ENCODE peak calls at places on chromosome 12, in seven cellular contexts. H is NB4; A is AG10803; O is astrocyte of the spinal cord; J is CD8-positive, alpha-beta T cell; V is cardiac fibroblast; M is sigmoid colon. G is an unnamed sample.

GRCh38 chr12:94134226-94134795 is 14.1 kb upstream of the PLXNC1 start:
- DNase-seq in H (peak), A (peak), O (peak), J (peak), V (peak), M (no peak), G (no peak)

GRCh38 chr12:130115646-130116045 is 46.6 kb upstream of the FZD10 start:
- DNase-seq in H (no peak), A (no peak), O (no peak), J (no peak), V (no peak), M (no peak), G (no peak)

GRCh38 chr12:14314801-14315200 is 50.7 kb upstream of the ATF7IP start:
- DNase-seq in H (peak), A (no peak), O (no peak), J (no peak), V (no peak), M (no peak), G (no peak)

GRCh38 chr12:19752712-19753111 is 313.4 kb downstream of the AEBP2 start:
- DNase-seq in H (no peak), A (no peak), O (no peak), J (no peak), V (peak), M (no peak), G (no peak)

GRCh38 chr12:51419473-51420228 is 5.0 kb upstream of the SLC4A8 start:
- DNase-seq in H (no peak), A (no peak), O (no peak), J (no peak), V (no peak), M (no peak), G (no peak)

GRCh38 chr12:52050771-52051541 is at the start of gene NR4A1:
- DNase-seq in H (peak), A (peak), O (peak), J (peak), V (peak), M (peak), G (peak)

GRCh38 chr12:52440821-52441319 is 6.7 kb upstream of the KRT75 start:
- DNase-seq in H (no peak), A (peak), O (peak), J (no peak), V (peak), M (no peak), G (no peak)

GRCh38 chr12:12791756-12792346 is 6.4 kb downstream of the APOLD1 start:
- DNase-seq in H (no peak), A (peak), O (peak), J (no peak), V (no peak), M (peak), G (peak)

GRCh38 chr12:3453947-3454675 is 36.9 kb upstream of the PRMT8 start:
- DNase-seq in H (no peak), A (peak), O (peak), J (no peak), V (peak), M (no peak), G (no peak)

GRCh38 chr12:47889040-47889439 is 15.8 kb downstream of the VDR start:
- DNase-seq in H (peak), A (no peak), O (no peak), J (no peak), V (no peak), M (no peak), G (peak)

GRCh38 chr12:26119391-26119981 is 5.4 kb downstream of the BHLHE41 start:
- DNase-seq in H (peak), A (peak), O (peak), J (no peak), V (peak), M (no peak), G (no peak)

GRCh38 chr12:116687888-116688287 is 50.0 kb downstream of the SPRING1 start:
- DNase-seq in H (peak), A (no peak), O (no peak), J (no peak), V (peak), M (no peak), G (peak)

GRCh38 chr12:108337235-108338223 is 1.6 kb downstream of the CMKLR1 start:
- DNase-seq in H (peak), A (peak), O (peak), J (no peak), V (peak), M (no peak), G (no peak)

GRCh38 chr12:124769881-124770512 is 93.7 kb downstream of the SCARB1 start:
- DNase-seq in H (no peak), A (no peak), O (no peak), J (no peak), V (no peak), M (no peak), G (no peak)

GRCh38 chr12:22082190-22082701 is 36.2 kb downstream of the CMAS start:
- DNase-seq in H (no peak), A (no peak), O (no peak), J (no peak), V (no peak), M (no peak), G (no peak)

GRCh38 chr12:52980773-52981423 is 25.4 kb upstream of the EIF4B start:
- DNase-seq in H (peak), A (peak), O (peak), J (peak), V (peak), M (peak), G (peak)

GRCh38 chr12:65355461-65355860 is 77.0 kb downstream of the MSRB3 start:
- DNase-seq in H (no peak), A (peak), O (peak), J (no peak), V (peak), M (no peak), G (no peak)

GRCh38 chr12:20183563-20183962 is 184.8 kb upstream of the PDE3A start:
- DNase-seq in H (no peak), A (no peak), O (peak), J (no peak), V (peak), M (no peak), G (no peak)

DNA sequence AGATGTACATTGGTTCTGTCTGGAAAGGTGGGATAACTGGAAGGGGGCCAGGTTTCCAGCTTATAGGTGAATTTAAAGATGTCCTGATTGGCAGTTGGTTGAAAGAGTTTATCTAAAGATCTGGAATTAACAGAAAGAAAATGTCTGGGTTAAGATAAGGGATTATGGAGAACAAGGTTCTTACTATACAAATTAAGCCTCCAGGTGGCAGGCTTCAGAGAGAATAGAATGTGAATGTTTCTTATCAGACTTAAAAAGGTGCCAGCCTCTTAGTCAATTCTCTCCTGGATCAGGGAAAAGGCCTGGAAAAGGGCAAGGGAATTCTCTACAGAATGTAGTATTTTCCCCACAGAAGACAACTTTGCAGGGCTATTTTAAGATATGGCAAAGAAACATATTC is 53.1 kb downstream of the CNTN1 start:
- DNase-seq in H (no peak), A (no peak), O (no peak), J (no peak), V (no peak), M (no peak), G (no peak)
- TF ChIP-seq CTCF in H (no peak), A (no peak), O (no peak), J (no peak), V (no peak), M (no peak), G (no peak)

GRCh38 chr12:7189398-7190267 is at the start of gene PEX5:
- DNase-seq in H (peak), A (peak), O (peak), J (peak), V (peak), M (peak), G (peak)
- H3K4me3 ChIP-seq in H (peak), A (peak), O (peak), J (peak), V (peak), M (peak), G (peak)

DNA sequence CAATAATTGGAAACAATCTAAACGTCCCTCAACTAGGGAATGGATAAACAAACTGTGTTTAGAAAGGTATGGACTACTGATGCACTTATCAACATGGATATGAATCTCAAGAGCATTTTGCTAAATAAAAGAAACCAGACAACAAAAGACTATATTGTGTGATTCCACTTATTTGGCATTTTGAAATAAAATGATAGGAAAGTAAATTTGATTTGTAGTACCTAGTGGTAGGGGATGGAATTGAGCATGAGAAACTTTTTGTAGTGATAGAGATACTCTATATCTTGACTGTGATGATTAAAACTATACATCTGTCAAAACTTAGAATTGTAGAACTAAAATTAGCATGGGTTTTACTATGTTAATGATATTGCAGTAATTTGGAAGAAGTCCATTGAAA is 87.1 kb downstream of the ARID2 start:
- DNase-seq in H (no peak), A (no peak), O (no peak), J (no peak), V (no peak), M (no peak), G (no peak)
- TF ChIP-seq CTCF in H (no peak), A (no peak), O (no peak), J (no peak), V (peak), M (no peak), G (no peak)

DNA sequence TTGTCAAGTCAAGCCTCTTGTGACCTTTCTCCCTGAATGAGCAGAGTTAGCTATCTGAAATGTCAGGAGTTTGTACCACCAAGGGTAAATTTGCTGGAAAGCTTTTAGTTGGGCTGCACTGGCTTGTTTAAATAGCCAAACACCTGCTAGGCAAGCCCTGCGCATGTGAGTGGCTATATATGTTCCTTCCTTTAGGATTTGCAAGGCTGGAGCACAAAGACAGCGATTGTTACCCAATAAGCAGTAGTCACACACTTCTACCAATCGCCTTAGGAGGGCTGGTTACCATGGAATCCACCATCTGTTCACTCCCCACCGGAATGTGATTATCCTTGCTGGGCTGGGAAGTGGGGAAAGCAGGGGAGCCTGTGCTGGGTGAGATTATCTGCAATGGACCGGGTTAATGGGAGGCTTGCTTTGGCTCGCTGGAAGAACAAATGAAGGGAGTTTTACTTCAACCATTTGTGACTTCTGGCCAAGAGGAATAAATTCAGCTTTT is 102.5 kb downstream of the FGD4 start:
- DNase-seq in H (peak), A (peak), O (peak), J (no peak), V (peak), M (no peak), G (no peak)
- H3K4me3 ChIP-seq in H (peak), A (peak), O (peak), J (no peak), V (no peak), M (peak), G (no peak)

DNA sequence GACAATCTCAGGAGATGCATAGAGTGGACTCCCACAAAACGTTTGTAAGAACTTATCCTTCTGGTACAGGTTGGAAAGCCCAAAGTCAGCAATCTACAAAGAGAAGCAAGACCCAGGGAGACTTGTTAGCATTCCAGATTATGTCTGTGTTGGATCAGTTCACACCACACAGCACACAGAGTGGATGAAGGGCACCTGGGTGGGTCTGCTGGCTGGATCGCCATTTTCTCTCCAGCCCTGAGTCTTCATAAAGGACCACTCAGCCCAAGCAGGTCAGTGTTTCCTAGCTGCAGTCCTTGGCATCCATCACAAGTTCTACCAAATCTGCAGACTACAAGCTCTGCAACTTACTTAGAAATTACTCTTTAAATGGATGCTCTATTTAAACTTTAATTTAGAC is 66.0 kb downstream of the NUAK1 start:
- DNase-seq in H (no peak), A (no peak), O (no peak), J (no peak), V (no peak), M (no peak), G (no peak)
- TF ChIP-seq CTCF in H (no peak), A (no peak), O (no peak), J (no peak), V (no peak), M (no peak), G (no peak)

GRCh38 chr12:96189781-96190180 is 4.4 kb upstream of the ELK3 start:
- DNase-seq in H (no peak), A (no peak), O (no peak), J (no peak), V (no peak), M (no peak), G (no peak)

GRCh38 chr12:96193725-96194571 is at the start of gene ELK3:
- DNase-seq in H (peak), A (peak), O (peak), J (peak), V (peak), M (peak), G (peak)

GRCh38 chr12:96187675-96188355 is 6.4 kb upstream of the ELK3 start:
- DNase-seq in H (no peak), A (no peak), O (no peak), J (no peak), V (no peak), M (no peak), G (no peak)

GRCh38 chr12:96192926-96193573 is 1.1 kb upstream of the ELK3 start:
- DNase-seq in H (no peak), A (no peak), O (no peak), J (no peak), V (no peak), M (no peak), G (no peak)

GRCh38 chr12:96190403-96191170 is 3.6 kb upstream of the ELK3 start:
- DNase-seq in H (no peak), A (peak), O (no peak), J (no peak), V (peak), M (no peak), G (no peak)
- H3K4me3 ChIP-seq in H (no peak), A (no peak), O (no peak), J (no peak), V (no peak), M (no peak), G (no peak)

GRCh38 chr12:127560041-127560478 is 706.9 kb upstream of the TMEM132C start:
- DNase-seq in H (no peak), A (no peak), O (no peak), J (no peak), V (no peak), M (no peak), G (no peak)

GRCh38 chr12:127558363-127558762 is 708.6 kb upstream of the TMEM132C start:
- DNase-seq in H (no peak), A (no peak), O (peak), J (no peak), V (no peak), M (no peak), G (no peak)

GRCh38 chr12:127556487-127556886 is 710.5 kb upstream of the TMEM132C start:
- DNase-seq in H (peak), A (no peak), O (no peak), J (no peak), V (no peak), M (no peak), G (no peak)

GRCh38 chr12:127562781-127563180 is 704.2 kb upstream of the TMEM132C start:
- DNase-seq in H (peak), A (no peak), O (no peak), J (no peak), V (no peak), M (no peak), G (no peak)

GRCh38 chr12:127559349-127560040 is 707.5 kb upstream of the TMEM132C start:
- DNase-seq in H (peak), A (peak), O (peak), J (no peak), V (peak), M (no peak), G (no peak)
- TF ChIP-seq CTCF in H (peak), A (peak), O (peak), J (no peak), V (peak), M (no peak), G (no peak)

GRCh38 chr12:27333311-27334009 is 824 bp downstream of the BMAL2 start:
- DNase-seq in H (peak), A (no peak), O (no peak), J (peak), V (peak), M (peak), G (no peak)
- H3K4me3 ChIP-seq in H (peak), A (peak), O (peak), J (peak), V (peak), M (peak), G (peak)

GRCh38 chr12:31815096-31815495 is 86.3 kb upstream of the AMN1 start:
- DNase-seq in H (no peak), A (no peak), O (no peak), J (no peak), V (no peak), M (no peak), G (no peak)

GRCh38 chr12:31817120-31817519 is 88.3 kb upstream of the AMN1 start:
- DNase-seq in H (no peak), A (no peak), O (no peak), J (no peak), V (no peak), M (no peak), G (no peak)

GRCh38 chr12:31807773-31808097 is 78.9 kb upstream of the AMN1 start:
- DNase-seq in H (no peak), A (no peak), O (no peak), J (no peak), V (no peak), M (no peak), G (no peak)

GRCh38 chr12:31818623-31819268 is 89.9 kb upstream of the AMN1 start:
- DNase-seq in H (no peak), A (no peak), O (no peak), J (no peak), V (no peak), M (no peak), G (no peak)

DNA sequence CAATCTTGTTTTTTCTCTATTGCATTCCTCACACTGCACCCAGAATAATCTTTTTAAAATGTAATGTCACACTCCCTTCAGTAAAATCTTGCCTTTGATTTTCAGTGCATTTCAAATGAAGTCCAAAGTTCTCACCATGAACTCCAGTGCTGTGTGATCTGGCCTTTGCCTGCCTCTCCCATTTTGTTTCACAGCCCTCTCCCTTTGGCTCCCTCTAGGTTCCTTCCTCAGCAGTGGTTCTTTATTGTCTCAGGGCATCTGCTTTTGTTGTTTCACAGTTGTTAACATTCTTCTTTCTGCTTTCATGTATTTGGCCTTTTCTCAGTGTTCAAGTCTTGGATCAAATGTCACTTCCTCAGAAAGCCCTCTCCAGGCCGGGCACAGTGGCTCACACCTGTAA is 84.5 kb upstream of the AMN1 start:
- DNase-seq in H (peak), A (no peak), O (no peak), J (no peak), V (peak), M (no peak), G (no peak)
- TF ChIP-seq CTCF in H (no peak), A (peak), O (no peak), J (no peak), V (peak), M (no peak), G (no peak)

DNA sequence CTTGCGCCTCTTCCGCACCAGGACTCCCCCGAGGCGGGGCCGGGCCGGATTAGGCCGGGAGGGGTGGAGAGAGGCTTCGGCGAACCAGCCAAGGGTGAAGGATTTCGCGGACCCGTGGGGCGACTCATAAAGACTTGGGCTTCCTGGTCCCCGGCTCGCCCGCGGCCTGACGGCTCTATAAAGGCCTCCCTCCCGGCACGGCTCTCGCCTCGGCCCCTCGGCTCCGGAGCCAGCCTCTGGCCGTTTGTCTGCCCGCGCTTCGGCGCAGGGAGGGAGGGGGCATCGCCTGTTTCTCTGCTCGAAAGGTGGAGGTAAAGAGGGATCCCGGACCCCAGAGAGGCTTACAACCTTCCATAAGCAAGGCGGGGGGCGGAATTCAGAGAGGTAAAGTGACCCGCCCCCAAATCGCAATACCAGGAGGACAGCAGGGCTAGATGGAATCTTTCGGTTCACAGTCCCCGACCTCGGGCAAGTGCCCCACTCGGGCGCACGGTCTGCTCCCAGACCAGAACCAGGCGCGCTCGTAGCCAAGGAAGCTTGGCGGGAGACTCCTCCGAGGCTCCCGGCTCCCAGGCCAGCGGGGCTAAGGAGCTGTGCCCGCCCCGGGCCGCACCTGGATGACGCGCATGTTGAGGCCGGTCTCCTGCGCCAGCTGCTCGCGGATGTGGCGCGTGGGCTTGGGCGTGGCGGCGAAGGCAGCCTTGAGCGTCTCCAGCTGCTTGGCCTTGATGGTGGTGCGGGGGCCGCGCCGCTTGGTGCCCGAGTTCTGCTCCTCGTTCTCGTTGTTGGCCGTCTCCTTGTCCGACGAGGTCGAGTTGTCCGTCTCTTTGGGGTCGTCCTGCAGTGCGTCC is 3.9 kb downstream of the LHX5 start:
- DNase-seq in H (no peak), A (no peak), O (no peak), J (no peak), V (no peak), M (no peak), G (no peak)
- H3K4me3 ChIP-seq in H (no peak), A (peak), O (peak), J (no peak), V (peak), M (peak), G (no peak)

G was measured in lower leg skin.